ENCODE peak calls at places on chromosomes 1 and 21, in ten cellular contexts. Y is substantia nigra; C is NCI-H446 treated with DMSO at 0.1 percent for 48 hours; X is NCI-H1092; Z is Kasumi-1; T is iris pigment epithelial cell; A is putamen; S is kidney tubule cell; L is A172; K is activated naive CD4-positive, alpha-beta T cell. P is an unnamed sample.

GRCh38 chr1:9167638-9168037 is 38.7 kb upstream of the GPR157 start:
- DNase-seq in S (no peak), X (no peak), T (no peak), Y (no peak), L (no peak), A (peak; percentile 62), Z (no peak), C (no peak), K (no peak), P (no peak)

GRCh38 chr1:17527036-17527914 is 12.2 kb upstream of the ARHGEF10L start:
- DNase-seq in Z (no peak), X (no peak), A (no peak), C (no peak), S (peak; percentile 81), K (no peak), L (peak; percentile 67), Y (no peak), T (peak; percentile 76), P (peak; percentile 50)

GRCh38 chr1:7964476-7964875 is 3.0 kb downstream of the PARK7 start:
- DNase-seq in Y (no peak), S (no peak), L (no peak), Z (no peak), K (no peak), C (no peak), T (no peak), X (no peak), A (no peak), P (no peak)

GRCh38 chr1:1157033-1157365 is 16.7 kb upstream of the TTLL10 start:
- DNase-seq in Z (no peak), K (no peak), Y (no peak), X (no peak), A (no peak), S (no peak), T (no peak), L (no peak), C (no peak), P (no peak)

GRCh38 chr1:226041419-226041818 is 21.1 kb upstream of the H3-3A start:
- DNase-seq in T (no peak), S (no peak), Y (no peak), Z (no peak), K (no peak), L (no peak), A (no peak), X (no peak), C (no peak), P (no peak)

GRCh38 chr1:183228650-183229220 is 42.7 kb downstream of the LAMC2 start:
- DNase-seq in X (no peak), C (no peak), A (no peak), L (no peak), S (no peak), T (no peak), Y (no peak), K (no peak), Z (no peak), P (no peak)

GRCh38 chr1:59229138-59229537 is 67.8 kb upstream of the FGGY start:
- DNase-seq in Z (no peak), X (no peak), Y (no peak), S (peak; percentile 46), A (no peak), L (no peak), C (peak; percentile 88), K (no peak), T (peak; percentile 73), P (peak; percentile 58)

GRCh38 chr1:23628951-23629387 is 62.6 kb upstream of the RPL11 start:
- DNase-seq in A (no peak), Z (no peak), X (no peak), S (no peak), Y (no peak), L (no peak), C (no peak), T (no peak), K (no peak), P (no peak)

GRCh38 chr21:36917487-36918158 is 48.8 kb downstream of the HLCS start:
- DNase-seq in K (no peak), L (peak; percentile 44), C (no peak), T (peak; percentile 70), Z (peak; percentile 3), Y (peak; percentile 5), S (peak; percentile 50), A (no peak), X (no peak), P (peak; percentile 42)

GRCh38 chr1:35894183-35894582 is 11.2 kb downstream of the AGO1 start:
- DNase-seq in L (peak; percentile 51), A (peak; percentile 25), S (peak; percentile 18), C (no peak), T (peak; percentile 74), Z (peak; percentile 79), K (no peak), X (no peak), Y (no peak), P (no peak)

GRCh38 chr1:116179886-116180474 is 68.8 kb downstream of the MAB21L3 start:
- DNase-seq in Z (no peak), K (no peak), L (no peak), Y (no peak), T (no peak), X (no peak), C (no peak), A (no peak), S (no peak), P (no peak)

GRCh38 chr21:31347435-31348032 is 3.5 kb upstream of the TIAM1 start:
- DNase-seq in L (peak; percentile 71), A (peak; percentile 58), K (no peak), Y (no peak), Z (peak; percentile 10), C (no peak), X (no peak), S (peak; percentile 35), T (peak; percentile 41), P (peak; percentile 39)

GRCh38 chr21:41219498-41220207 is 51.7 kb downstream of the BACE2 start:
- DNase-seq in T (no peak), X (no peak), C (no peak), Y (no peak), Z (no peak), A (no peak), K (no peak), L (no peak), S (peak; percentile 50), P (no peak)

GRCh38 chr1:239879321-239880170 is 212.1 kb upstream of the FMN2 start:
- DNase-seq in L (peak; percentile 38), Z (no peak), C (peak; percentile 17), Y (no peak), A (no peak), K (no peak), T (no peak), S (peak; percentile 1), X (no peak), P (no peak)

P was measured in GM03348.